ENCODE peak calls at places on chromosomes 5 and 9, in six cellular contexts. One of them, this sample, is unnamed.

GRCh38 chr9:106648799-106649198 is 214.2 kb upstream of the ZNF462 start:
- DNase-seq in upper lobe of left lung: no peak
- DNase-seq in heart left ventricle: no peak
- DNase-seq in body of pancreas: no peak
- DNase-seq in CD8-positive, alpha-beta T cell: no peak
- DNase-seq in naive thymus-derived CD4-positive, alpha-beta T cell: no peak
- DNase-seq in this sample: no peak

GRCh38 chr9:136117291-136118060 is 1.2 kb downstream of the TMEM250 start:
- DNase-seq in upper lobe of left lung: no peak
- DNase-seq in heart left ventricle: peak; percentile 75
- DNase-seq in body of pancreas: peak; percentile 57
- DNase-seq in CD8-positive, alpha-beta T cell: no peak
- DNase-seq in naive thymus-derived CD4-positive, alpha-beta T cell: no peak
- DNase-seq in this sample: no peak

GRCh38 chr9:94602666-94603065 is 9.0 kb upstream of the FBP2 start:
- DNase-seq in upper lobe of left lung: no peak
- DNase-seq in heart left ventricle: no peak
- DNase-seq in body of pancreas: no peak
- DNase-seq in CD8-positive, alpha-beta T cell: no peak
- DNase-seq in naive thymus-derived CD4-positive, alpha-beta T cell: no peak
- DNase-seq in this sample: no peak

GRCh38 chr9:121929893-121930875 is 162.9 kb downstream of the TTLL11 start:
- DNase-seq in upper lobe of left lung: no peak
- DNase-seq in heart left ventricle: no peak
- DNase-seq in body of pancreas: no peak
- DNase-seq in CD8-positive, alpha-beta T cell: no peak
- DNase-seq in naive thymus-derived CD4-positive, alpha-beta T cell: no peak
- DNase-seq in this sample: no peak

GRCh38 chr9:85524531-85524930 is 217.2 kb downstream of the AGTPBP1 start:
- DNase-seq in upper lobe of left lung: no peak
- DNase-seq in heart left ventricle: no peak
- DNase-seq in body of pancreas: no peak
- DNase-seq in CD8-positive, alpha-beta T cell: no peak
- DNase-seq in naive thymus-derived CD4-positive, alpha-beta T cell: no peak
- DNase-seq in this sample: no peak

GRCh38 chr5:96013254-96013653 is 51.6 kb upstream of the ELL2 start:
- DNase-seq in upper lobe of left lung: no peak
- DNase-seq in heart left ventricle: no peak
- DNase-seq in body of pancreas: no peak
- DNase-seq in CD8-positive, alpha-beta T cell: no peak
- DNase-seq in naive thymus-derived CD4-positive, alpha-beta T cell: no peak
- DNase-seq in this sample: no peak

GRCh38 chr9:35935755-35936509 is 22.0 kb downstream of the OR2S2 start:
- DNase-seq in upper lobe of left lung: no peak
- DNase-seq in heart left ventricle: no peak
- DNase-seq in body of pancreas: no peak
- DNase-seq in CD8-positive, alpha-beta T cell: no peak
- DNase-seq in naive thymus-derived CD4-positive, alpha-beta T cell: no peak
- DNase-seq in this sample: no peak

GRCh38 chr9:4489919-4490704 is at the start of gene SLC1A1:
- DNase-seq in upper lobe of left lung: peak; percentile 74
- DNase-seq in heart left ventricle: peak; percentile 62
- DNase-seq in body of pancreas: peak; percentile 60
- DNase-seq in CD8-positive, alpha-beta T cell: no peak
- DNase-seq in naive thymus-derived CD4-positive, alpha-beta T cell: peak; percentile 36
- DNase-seq in this sample: no peak

GRCh38 chr9:94952553-94953373 is 226.3 kb downstream of the AOPEP start:
- DNase-seq in upper lobe of left lung: no peak
- DNase-seq in heart left ventricle: peak; percentile 65
- DNase-seq in body of pancreas: peak; percentile 20
- DNase-seq in CD8-positive, alpha-beta T cell: no peak
- DNase-seq in naive thymus-derived CD4-positive, alpha-beta T cell: peak; percentile 56
- DNase-seq in this sample: no peak

GRCh38 chr5:126949475-126949874 is 80.9 kb downstream of the MARCHF3 start:
- DNase-seq in upper lobe of left lung: no peak
- DNase-seq in heart left ventricle: no peak
- DNase-seq in body of pancreas: no peak
- DNase-seq in CD8-positive, alpha-beta T cell: no peak
- DNase-seq in naive thymus-derived CD4-positive, alpha-beta T cell: no peak
- DNase-seq in this sample: no peak

GRCh38 chr9:106653111-106653697 is 209.8 kb upstream of the ZNF462 start:
- DNase-seq in upper lobe of left lung: no peak
- DNase-seq in heart left ventricle: no peak
- DNase-seq in body of pancreas: no peak
- DNase-seq in CD8-positive, alpha-beta T cell: no peak
- DNase-seq in naive thymus-derived CD4-positive, alpha-beta T cell: no peak
- DNase-seq in this sample: no peak

DNA sequence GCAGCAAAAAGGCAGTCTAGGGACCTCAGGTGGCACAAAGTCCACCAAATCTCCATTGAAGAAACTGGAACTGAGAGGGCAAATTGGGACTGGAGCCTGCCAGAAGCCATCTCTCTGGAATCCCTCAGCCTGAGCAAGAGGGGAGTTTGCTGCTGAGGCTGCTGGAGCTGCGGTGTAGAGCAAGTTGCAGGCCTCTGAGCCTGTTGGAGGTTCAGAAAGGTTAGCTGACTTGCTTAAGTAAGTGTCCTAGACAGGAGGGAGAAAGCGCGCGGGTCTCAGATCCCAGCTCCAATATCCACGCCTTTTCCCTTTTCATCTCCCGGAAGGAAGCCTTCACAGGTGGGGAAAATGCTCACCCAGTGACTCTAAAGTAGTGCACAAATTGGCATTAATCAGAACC is 1.4 kb upstream of the TGFBR1 start:
- DNase-seq in upper lobe of left lung: no peak
- DNase-seq in heart left ventricle: no peak
- DNase-seq in body of pancreas: no peak
- DNase-seq in CD8-positive, alpha-beta T cell: no peak
- DNase-seq in naive thymus-derived CD4-positive, alpha-beta T cell: no peak
- DNase-seq in this sample: no peak
- H3K27ac ChIP-seq in upper lobe of left lung: peak overlapping the region; percentile 86
- H3K27ac ChIP-seq in heart left ventricle: peak overlapping the region; percentile 90
- H3K27ac ChIP-seq in body of pancreas: no peak overlapping the region
- H3K27ac ChIP-seq in CD8-positive, alpha-beta T cell: no peak overlapping the region
- H3K27ac ChIP-seq in naive thymus-derived CD4-positive, alpha-beta T cell: peak overlapping the region; percentile 74
- H3K27ac ChIP-seq in this sample: no peak overlapping the region

GRCh38 chr5:150126199-150126920 is 29.3 kb downstream of the PDGFRB start:
- DNase-seq in upper lobe of left lung: no peak
- DNase-seq in heart left ventricle: no peak
- DNase-seq in body of pancreas: no peak
- DNase-seq in CD8-positive, alpha-beta T cell: no peak
- DNase-seq in naive thymus-derived CD4-positive, alpha-beta T cell: no peak
- DNase-seq in this sample: no peak
- H3K27ac ChIP-seq in upper lobe of left lung: no peak overlapping the region
- H3K27ac ChIP-seq in heart left ventricle: no peak overlapping the region
- H3K27ac ChIP-seq in body of pancreas: no peak overlapping the region
- H3K27ac ChIP-seq in CD8-positive, alpha-beta T cell: no peak overlapping the region
- H3K27ac ChIP-seq in naive thymus-derived CD4-positive, alpha-beta T cell: no peak overlapping the region
- H3K27ac ChIP-seq in this sample: no peak overlapping the region

DNA sequence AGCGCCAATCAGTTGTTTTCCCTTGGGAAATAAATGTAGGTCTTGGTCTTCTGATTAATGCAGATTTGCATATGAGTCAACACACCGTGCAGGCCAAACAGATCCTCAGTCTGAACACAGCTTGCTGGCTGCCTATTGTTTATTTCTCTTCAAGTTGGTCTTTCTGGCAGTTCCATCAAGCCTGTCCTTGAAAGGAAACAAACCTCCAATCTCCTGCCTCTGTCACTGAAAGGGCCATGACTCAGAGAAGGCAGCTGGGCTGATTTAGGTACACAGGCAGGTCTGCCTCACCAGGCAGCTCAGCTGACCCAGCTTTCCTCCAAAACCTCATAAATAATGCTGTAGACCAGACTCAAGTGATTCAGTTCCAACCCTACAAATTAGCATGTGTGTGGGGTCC is 175.9 kb downstream of the MAN2A1 start:
- DNase-seq in upper lobe of left lung: no peak
- DNase-seq in heart left ventricle: no peak
- DNase-seq in body of pancreas: peak; percentile 79
- DNase-seq in CD8-positive, alpha-beta T cell: no peak
- DNase-seq in naive thymus-derived CD4-positive, alpha-beta T cell: no peak
- DNase-seq in this sample: no peak
- H3K27ac ChIP-seq in upper lobe of left lung: no peak overlapping the region
- H3K27ac ChIP-seq in heart left ventricle: peak overlapping the region; percentile 2
- H3K27ac ChIP-seq in body of pancreas: no peak overlapping the region
- H3K27ac ChIP-seq in CD8-positive, alpha-beta T cell: no peak overlapping the region
- H3K27ac ChIP-seq in naive thymus-derived CD4-positive, alpha-beta T cell: no peak overlapping the region
- H3K27ac ChIP-seq in this sample: no peak overlapping the region

GRCh38 chr5:136020001-136020382 is 8.8 kb upstream of the TGFBI start:
- DNase-seq in upper lobe of left lung: no peak
- DNase-seq in heart left ventricle: no peak
- DNase-seq in body of pancreas: no peak
- DNase-seq in CD8-positive, alpha-beta T cell: no peak
- DNase-seq in naive thymus-derived CD4-positive, alpha-beta T cell: no peak
- DNase-seq in this sample: no peak
- H3K27ac ChIP-seq in upper lobe of left lung: peak overlapping the region; percentile 25
- H3K27ac ChIP-seq in heart left ventricle: peak overlapping the region; percentile 78
- H3K27ac ChIP-seq in body of pancreas: no peak overlapping the region
- H3K27ac ChIP-seq in CD8-positive, alpha-beta T cell: no peak overlapping the region
- H3K27ac ChIP-seq in naive thymus-derived CD4-positive, alpha-beta T cell: no peak overlapping the region
- H3K27ac ChIP-seq in this sample: no peak overlapping the region

GRCh38 chr5:123092696-123093095 is 3.7 kb downstream of the PRDM6 start:
- DNase-seq in upper lobe of left lung: no peak
- DNase-seq in heart left ventricle: no peak
- DNase-seq in body of pancreas: no peak
- DNase-seq in CD8-positive, alpha-beta T cell: no peak
- DNase-seq in naive thymus-derived CD4-positive, alpha-beta T cell: no peak
- DNase-seq in this sample: no peak
- H3K27ac ChIP-seq in upper lobe of left lung: no peak overlapping the region
- H3K27ac ChIP-seq in heart left ventricle: no peak overlapping the region
- H3K27ac ChIP-seq in body of pancreas: no peak overlapping the region
- H3K27ac ChIP-seq in CD8-positive, alpha-beta T cell: no peak overlapping the region
- H3K27ac ChIP-seq in naive thymus-derived CD4-positive, alpha-beta T cell: no peak overlapping the region
- H3K27ac ChIP-seq in this sample: no peak overlapping the region

GRCh38 chr5:1401681-1402096 is 43.6 kb downstream of the SLC6A3 start:
- DNase-seq in upper lobe of left lung: no peak
- DNase-seq in heart left ventricle: no peak
- DNase-seq in body of pancreas: no peak
- DNase-seq in CD8-positive, alpha-beta T cell: no peak
- DNase-seq in naive thymus-derived CD4-positive, alpha-beta T cell: no peak
- DNase-seq in this sample: no peak
- H3K27ac ChIP-seq in upper lobe of left lung: no peak overlapping the region
- H3K27ac ChIP-seq in heart left ventricle: no peak overlapping the region
- H3K27ac ChIP-seq in body of pancreas: no peak overlapping the region
- H3K27ac ChIP-seq in CD8-positive, alpha-beta T cell: no peak overlapping the region
- H3K27ac ChIP-seq in naive thymus-derived CD4-positive, alpha-beta T cell: no peak overlapping the region
- H3K27ac ChIP-seq in this sample: no peak overlapping the region

This sample was measured in effector memory CD4-positive, alpha-beta T cell.